ENCODE peak calls at places on chromosomes 11 and 22, in eight cellular contexts. V, R, U, L, D, X, Z and T are unnamed samples.

GRCh38 chr22:24938741-24939341 is 7.7 kb downstream of the LHFPL7 start:
- DNase-seq in V (no peak), R (peak), U (no peak), L (no peak), D (no peak), X (no peak), Z (peak), T (no peak)

GRCh38 chr22:26681395-26681821 is 24.0 kb downstream of the MIAT start:
- DNase-seq in V (no peak), R (no peak), U (no peak), L (no peak), D (no peak), X (peak), Z (no peak), T (no peak)

GRCh38 chr22:30694638-30695350 is at the start of gene OSBP2:
- DNase-seq in V (no peak), R (peak), U (no peak), L (no peak), D (peak), X (no peak), Z (no peak), T (peak)

GRCh38 chr11:18046116-18046777 is at the start of gene TPH1:
- DNase-seq in V (no peak), R (no peak), U (no peak), L (no peak), D (peak), X (peak), Z (peak), T (peak)

GRCh38 chr22:47865626-47866025 is 1103.2 kb downstream of the TBC1D22A start:
- DNase-seq in V (no peak), R (no peak), U (no peak), L (no peak), D (no peak), X (no peak), Z (peak), T (no peak)

GRCh38 chr11:61967924-61968757 is 707 bp upstream of the FTH1 start:
- DNase-seq in V (no peak), R (peak), U (no peak), L (peak), D (peak), X (no peak), Z (no peak), T (no peak)

GRCh38 chr11:59756845-59757244 is 1.7 kb downstream of the STX3 start:
- DNase-seq in V (no peak), R (no peak), U (no peak), L (no peak), D (no peak), X (no peak), Z (peak), T (no peak)

GRCh38 chr11:14015711-14016110 is 53.2 kb downstream of the SPON1 start:
- DNase-seq in V (no peak), R (no peak), U (no peak), L (no peak), D (no peak), X (no peak), Z (peak), T (no peak)

GRCh38 chr11:118530180-118530682 is 761 bp upstream of the TMEM25 start:
- DNase-seq in V (no peak), R (peak), U (no peak), L (no peak), D (no peak), X (no peak), Z (peak), T (no peak)

GRCh38 chr11:83835423-83835822 is 549.3 kb upstream of the CCDC90B start:
- DNase-seq in V (no peak), R (no peak), U (no peak), L (no peak), D (no peak), X (no peak), Z (no peak), T (no peak)

GRCh38 chr11:27720277-27720830 is 20.1 kb upstream of the BDNF start:
- DNase-seq in V (no peak), R (no peak), U (no peak), L (no peak), D (no peak), X (no peak), Z (peak), T (no peak)

GRCh38 chr22:28741200-28741757 is 341 bp downstream of the CHEK2 start:
- DNase-seq in V (no peak), R (no peak), U (no peak), L (no peak), D (no peak), X (no peak), Z (no peak), T (no peak)

GRCh38 chr11:12275818-12276217 is 101.6 kb upstream of the PARVA start:
- DNase-seq in V (no peak), R (no peak), U (peak), L (no peak), D (no peak), X (no peak), Z (no peak), T (peak)

GRCh38 chr11:36149538-36150242 is 139.5 kb downstream of the COMMD9 start:
- DNase-seq in V (no peak), R (peak), U (peak), L (peak), D (peak), X (peak), Z (peak), T (peak)

GRCh38 chr11:92423133-92423532 is 198.5 kb downstream of the FAT3 start:
- DNase-seq in V (no peak), R (no peak), U (no peak), L (no peak), D (no peak), X (no peak), Z (no peak), T (no peak)

GRCh38 chr11:133064152-133064877 is 468.0 kb downstream of the OPCML start:
- DNase-seq in V (no peak), R (peak), U (peak), L (peak), D (peak), X (peak), Z (no peak), T (peak)

GRCh38 chr11:45527898-45528297 is 137.5 kb downstream of the CHST1 start:
- DNase-seq in V (no peak), R (no peak), U (no peak), L (no peak), D (no peak), X (no peak), Z (peak), T (no peak)

GRCh38 chr11:125903753-125904659 is at the start of gene DDX25:
- DNase-seq in V (no peak), R (no peak), U (no peak), L (no peak), D (no peak), X (no peak), Z (no peak), T (no peak)

GRCh38 chr22:35301370-35301874 is 1.7 kb downstream of the TOM1 start:
- DNase-seq in V (no peak), R (no peak), U (no peak), L (no peak), D (no peak), X (peak), Z (peak), T (peak)

GRCh38 chr11:33461726-33462125 is 204.5 kb downstream of the HIPK3 start:
- DNase-seq in V (no peak), R (no peak), U (no peak), L (no peak), D (no peak), X (no peak), Z (peak), T (no peak)

GRCh38 chr11:126102436-126102894 is 39.8 kb upstream of the CDON start:
- DNase-seq in V (no peak), R (no peak), U (no peak), L (no peak), D (peak), X (no peak), Z (no peak), T (no peak)

GRCh38 chr22:38870312-38870741 is 1.7 kb downstream of the CBX6 start:
- DNase-seq in V (no peak), R (peak), U (peak), L (peak), D (peak), X (no peak), Z (peak), T (peak)

GRCh38 chr11:118907749-118908106 is 18.0 kb downstream of the BCL9L start:
- DNase-seq in V (no peak), R (no peak), U (no peak), L (no peak), D (no peak), X (no peak), Z (no peak), T (no peak)

GRCh38 chr11:24755260-24755839 is 258.5 kb downstream of the LUZP2 start:
- DNase-seq in V (no peak), R (no peak), U (no peak), L (no peak), D (no peak), X (no peak), Z (peak), T (no peak)

GRCh38 chr22:19576460-19577421 is 52.5 kb upstream of the CLDN5 start:
- DNase-seq in V (no peak), R (peak), U (no peak), L (peak), D (no peak), X (no peak), Z (peak), T (no peak)

GRCh38 chr11:7621090-7621489 is 52.2 kb downstream of the CYB5R2 start:
- DNase-seq in V (no peak), R (no peak), U (no peak), L (no peak), D (no peak), X (no peak), Z (no peak), T (no peak)

GRCh38 chr11:33698921-33699320 is 1.7 kb downstream of the C11orf91 start:
- DNase-seq in V (no peak), R (no peak), U (no peak), L (no peak), D (no peak), X (no peak), Z (no peak), T (no peak)

GRCh38 chr22:49923445-49923844 is 5.0 kb downstream of the CRELD2 start:
- DNase-seq in V (no peak), R (no peak), U (no peak), L (no peak), D (no peak), X (no peak), Z (no peak), T (no peak)